ENCODE peak calls at places on chromosomes 2 and 18, in eight cellular contexts. One of them, this sample, is unnamed.

GRCh38 chr2:43168016-43168369 is 58.4 kb downstream of the ZFP36L2 start:
- DNase-seq in activated CD4-positive, alpha-beta memory T cell treated with anti-CD3 and anti-CD28 coated beads for 36 hours: no peak
- DNase-seq in T-cell: no peak
- DNase-seq in NCI-H1092: no peak
- DNase-seq in BE2C: no peak
- DNase-seq in ELR: no peak
- DNase-seq in activated CD4-positive, alpha-beta T cell treated with anti-CD3 and anti-CD28 coated beads, Interleukin-2, amount 10 ng/mL, durations not matched to agents 24 days and 14 days: no peak
- DNase-seq in fibroblast of pulmonary artery: no peak
- DNase-seq in this sample: no peak

GRCh38 chr2:232385660-232386489 is 7.3 kb downstream of the ALPP start:
- DNase-seq in ELR: peak
- DNase-seq in NCI-H1092: no peak
- DNase-seq in fibroblast of pulmonary artery: peak
- DNase-seq in activated CD4-positive, alpha-beta T cell treated with anti-CD3 and anti-CD28 coated beads, Interleukin-2, amount 10 ng/mL, durations not matched to agents 24 days and 14 days: no peak
- DNase-seq in T-cell: no peak
- DNase-seq in activated CD4-positive, alpha-beta memory T cell treated with anti-CD3 and anti-CD28 coated beads for 36 hours: no peak
- DNase-seq in BE2C: no peak
- DNase-seq in this sample: no peak

GRCh38 chr2:125085904-125086303 is 1060.8 kb downstream of the CNTNAP5 start:
- DNase-seq in BE2C: no peak
- DNase-seq in activated CD4-positive, alpha-beta memory T cell treated with anti-CD3 and anti-CD28 coated beads for 36 hours: no peak
- DNase-seq in ELR: no peak
- DNase-seq in fibroblast of pulmonary artery: no peak
- DNase-seq in NCI-H1092: no peak
- DNase-seq in T-cell: no peak
- DNase-seq in activated CD4-positive, alpha-beta T cell treated with anti-CD3 and anti-CD28 coated beads, Interleukin-2, amount 10 ng/mL, durations not matched to agents 24 days and 14 days: no peak
- DNase-seq in this sample: no peak

GRCh38 chr2:59590802-59591201 is 962.7 kb downstream of the BCL11A start:
- DNase-seq in activated CD4-positive, alpha-beta memory T cell treated with anti-CD3 and anti-CD28 coated beads for 36 hours: no peak
- DNase-seq in BE2C: no peak
- DNase-seq in fibroblast of pulmonary artery: no peak
- DNase-seq in ELR: no peak
- DNase-seq in NCI-H1092: no peak
- DNase-seq in activated CD4-positive, alpha-beta T cell treated with anti-CD3 and anti-CD28 coated beads, Interleukin-2, amount 10 ng/mL, durations not matched to agents 24 days and 14 days: no peak
- DNase-seq in T-cell: no peak
- DNase-seq in this sample: no peak

GRCh38 chr2:152627010-152627957 is 90.0 kb downstream of the PRPF40A start:
- DNase-seq in fibroblast of pulmonary artery: peak
- DNase-seq in activated CD4-positive, alpha-beta T cell treated with anti-CD3 and anti-CD28 coated beads, Interleukin-2, amount 10 ng/mL, durations not matched to agents 24 days and 14 days: no peak
- DNase-seq in T-cell: no peak
- DNase-seq in activated CD4-positive, alpha-beta memory T cell treated with anti-CD3 and anti-CD28 coated beads for 36 hours: no peak
- DNase-seq in NCI-H1092: no peak
- DNase-seq in BE2C: no peak
- DNase-seq in ELR: peak
- DNase-seq in this sample: peak

GRCh38 chr2:5685225-5685624 is 7.0 kb upstream of the SOX11 start:
- DNase-seq in BE2C: no peak
- DNase-seq in activated CD4-positive, alpha-beta T cell treated with anti-CD3 and anti-CD28 coated beads, Interleukin-2, amount 10 ng/mL, durations not matched to agents 24 days and 14 days: no peak
- DNase-seq in NCI-H1092: no peak
- DNase-seq in activated CD4-positive, alpha-beta memory T cell treated with anti-CD3 and anti-CD28 coated beads for 36 hours: no peak
- DNase-seq in T-cell: no peak
- DNase-seq in fibroblast of pulmonary artery: no peak
- DNase-seq in ELR: no peak
- DNase-seq in this sample: no peak

GRCh38 chr18:72849671-72850070 is 18.1 kb downstream of the NETO1 start:
- DNase-seq in activated CD4-positive, alpha-beta memory T cell treated with anti-CD3 and anti-CD28 coated beads for 36 hours: no peak
- DNase-seq in fibroblast of pulmonary artery: no peak
- DNase-seq in activated CD4-positive, alpha-beta T cell treated with anti-CD3 and anti-CD28 coated beads, Interleukin-2, amount 10 ng/mL, durations not matched to agents 24 days and 14 days: no peak
- DNase-seq in T-cell: no peak
- DNase-seq in BE2C: no peak
- DNase-seq in ELR: no peak
- DNase-seq in NCI-H1092: no peak
- DNase-seq in this sample: no peak

GRCh38 chr2:69771461-69771860 is 29.5 kb downstream of the ANXA4 start:
- DNase-seq in BE2C: no peak
- DNase-seq in activated CD4-positive, alpha-beta T cell treated with anti-CD3 and anti-CD28 coated beads, Interleukin-2, amount 10 ng/mL, durations not matched to agents 24 days and 14 days: no peak
- DNase-seq in activated CD4-positive, alpha-beta memory T cell treated with anti-CD3 and anti-CD28 coated beads for 36 hours: no peak
- DNase-seq in ELR: no peak
- DNase-seq in NCI-H1092: no peak
- DNase-seq in fibroblast of pulmonary artery: no peak
- DNase-seq in T-cell: no peak
- DNase-seq in this sample: no peak

GRCh38 chr2:156322103-156322671 is 10.3 kb downstream of the NR4A2 start:
- DNase-seq in ELR: no peak
- DNase-seq in activated CD4-positive, alpha-beta memory T cell treated with anti-CD3 and anti-CD28 coated beads for 36 hours: peak
- DNase-seq in BE2C: no peak
- DNase-seq in activated CD4-positive, alpha-beta T cell treated with anti-CD3 and anti-CD28 coated beads, Interleukin-2, amount 10 ng/mL, durations not matched to agents 24 days and 14 days: peak
- DNase-seq in T-cell: no peak
- DNase-seq in fibroblast of pulmonary artery: peak
- DNase-seq in NCI-H1092: no peak
- DNase-seq in this sample: no peak

GRCh38 chr2:20538308-20539132 is 91.6 kb downstream of the RHOB start:
- DNase-seq in activated CD4-positive, alpha-beta memory T cell treated with anti-CD3 and anti-CD28 coated beads for 36 hours: no peak
- DNase-seq in ELR: no peak
- DNase-seq in fibroblast of pulmonary artery: no peak
- DNase-seq in T-cell: no peak
- DNase-seq in BE2C: peak
- DNase-seq in activated CD4-positive, alpha-beta T cell treated with anti-CD3 and anti-CD28 coated beads, Interleukin-2, amount 10 ng/mL, durations not matched to agents 24 days and 14 days: no peak
- DNase-seq in NCI-H1092: no peak
- DNase-seq in this sample: no peak

GRCh38 chr2:44120428-44120827 is 48.2 kb upstream of the PPM1B start:
- DNase-seq in BE2C: no peak
- DNase-seq in T-cell: no peak
- DNase-seq in activated CD4-positive, alpha-beta T cell treated with anti-CD3 and anti-CD28 coated beads, Interleukin-2, amount 10 ng/mL, durations not matched to agents 24 days and 14 days: peak
- DNase-seq in fibroblast of pulmonary artery: peak
- DNase-seq in ELR: peak
- DNase-seq in activated CD4-positive, alpha-beta memory T cell treated with anti-CD3 and anti-CD28 coated beads for 36 hours: peak
- DNase-seq in NCI-H1092: no peak
- DNase-seq in this sample: peak

GRCh38 chr2:75606851-75607798 is 39.5 kb upstream of the MRPL19 start:
- DNase-seq in T-cell: no peak
- DNase-seq in fibroblast of pulmonary artery: peak
- DNase-seq in NCI-H1092: no peak
- DNase-seq in activated CD4-positive, alpha-beta memory T cell treated with anti-CD3 and anti-CD28 coated beads for 36 hours: no peak
- DNase-seq in ELR: peak
- DNase-seq in BE2C: no peak
- DNase-seq in activated CD4-positive, alpha-beta T cell treated with anti-CD3 and anti-CD28 coated beads, Interleukin-2, amount 10 ng/mL, durations not matched to agents 24 days and 14 days: peak
- DNase-seq in this sample: peak

GRCh38 chr2:201618744-201619654 is 24.3 kb downstream of the TMEM237 start:
- DNase-seq in fibroblast of pulmonary artery: peak
- DNase-seq in activated CD4-positive, alpha-beta T cell treated with anti-CD3 and anti-CD28 coated beads, Interleukin-2, amount 10 ng/mL, durations not matched to agents 24 days and 14 days: no peak
- DNase-seq in NCI-H1092: no peak
- DNase-seq in BE2C: no peak
- DNase-seq in T-cell: no peak
- DNase-seq in activated CD4-positive, alpha-beta memory T cell treated with anti-CD3 and anti-CD28 coated beads for 36 hours: no peak
- DNase-seq in ELR: peak
- DNase-seq in this sample: peak

GRCh38 chr2:169118060-169118459 is 48.7 kb downstream of the DHRS9 start:
- DNase-seq in ELR: no peak
- DNase-seq in T-cell: no peak
- DNase-seq in fibroblast of pulmonary artery: no peak
- DNase-seq in NCI-H1092: no peak
- DNase-seq in activated CD4-positive, alpha-beta T cell treated with anti-CD3 and anti-CD28 coated beads, Interleukin-2, amount 10 ng/mL, durations not matched to agents 24 days and 14 days: no peak
- DNase-seq in activated CD4-positive, alpha-beta memory T cell treated with anti-CD3 and anti-CD28 coated beads for 36 hours: no peak
- DNase-seq in BE2C: no peak
- DNase-seq in this sample: no peak

GRCh38 chr2:27262379-27263286 is at the start of gene SLC30A3:
- DNase-seq in T-cell: peak
- DNase-seq in BE2C: peak
- DNase-seq in NCI-H1092: no peak
- DNase-seq in activated CD4-positive, alpha-beta T cell treated with anti-CD3 and anti-CD28 coated beads, Interleukin-2, amount 10 ng/mL, durations not matched to agents 24 days and 14 days: peak
- DNase-seq in fibroblast of pulmonary artery: no peak
- DNase-seq in activated CD4-positive, alpha-beta memory T cell treated with anti-CD3 and anti-CD28 coated beads for 36 hours: peak
- DNase-seq in ELR: peak
- DNase-seq in this sample: peak

GRCh38 chr2:41937921-41938708 is 109.7 kb upstream of the PKDCC start:
- DNase-seq in T-cell: no peak
- DNase-seq in activated CD4-positive, alpha-beta memory T cell treated with anti-CD3 and anti-CD28 coated beads for 36 hours: no peak
- DNase-seq in NCI-H1092: no peak
- DNase-seq in BE2C: peak
- DNase-seq in fibroblast of pulmonary artery: peak
- DNase-seq in activated CD4-positive, alpha-beta T cell treated with anti-CD3 and anti-CD28 coated beads, Interleukin-2, amount 10 ng/mL, durations not matched to agents 24 days and 14 days: no peak
- DNase-seq in ELR: no peak
- DNase-seq in this sample: no peak

GRCh38 chr18:36471393-36471792 is 173.9 kb downstream of the FHOD3 start:
- DNase-seq in T-cell: no peak
- DNase-seq in fibroblast of pulmonary artery: no peak
- DNase-seq in activated CD4-positive, alpha-beta memory T cell treated with anti-CD3 and anti-CD28 coated beads for 36 hours: no peak
- DNase-seq in ELR: no peak
- DNase-seq in NCI-H1092: no peak
- DNase-seq in BE2C: no peak
- DNase-seq in activated CD4-positive, alpha-beta T cell treated with anti-CD3 and anti-CD28 coated beads, Interleukin-2, amount 10 ng/mL, durations not matched to agents 24 days and 14 days: no peak
- DNase-seq in this sample: no peak

GRCh38 chr2:209473930-209474419 is 50.1 kb downstream of the MAP2 start:
- DNase-seq in activated CD4-positive, alpha-beta T cell treated with anti-CD3 and anti-CD28 coated beads, Interleukin-2, amount 10 ng/mL, durations not matched to agents 24 days and 14 days: no peak
- DNase-seq in T-cell: no peak
- DNase-seq in ELR: peak
- DNase-seq in NCI-H1092: no peak
- DNase-seq in BE2C: no peak
- DNase-seq in fibroblast of pulmonary artery: peak
- DNase-seq in activated CD4-positive, alpha-beta memory T cell treated with anti-CD3 and anti-CD28 coated beads for 36 hours: no peak
- DNase-seq in this sample: peak

GRCh38 chr18:58392336-58393000 is 236.4 kb downstream of the ALPK2 start:
- DNase-seq in activated CD4-positive, alpha-beta T cell treated with anti-CD3 and anti-CD28 coated beads, Interleukin-2, amount 10 ng/mL, durations not matched to agents 24 days and 14 days: no peak
- DNase-seq in fibroblast of pulmonary artery: peak
- DNase-seq in NCI-H1092: no peak
- DNase-seq in ELR: peak
- DNase-seq in T-cell: no peak
- DNase-seq in BE2C: no peak
- DNase-seq in activated CD4-positive, alpha-beta memory T cell treated with anti-CD3 and anti-CD28 coated beads for 36 hours: no peak
- DNase-seq in this sample: no peak

GRCh38 chr2:21891191-21891590 is 767.4 kb downstream of the TDRD15 start:
- DNase-seq in NCI-H1092: no peak
- DNase-seq in BE2C: no peak
- DNase-seq in ELR: no peak
- DNase-seq in activated CD4-positive, alpha-beta memory T cell treated with anti-CD3 and anti-CD28 coated beads for 36 hours: no peak
- DNase-seq in T-cell: no peak
- DNase-seq in fibroblast of pulmonary artery: no peak
- DNase-seq in activated CD4-positive, alpha-beta T cell treated with anti-CD3 and anti-CD28 coated beads, Interleukin-2, amount 10 ng/mL, durations not matched to agents 24 days and 14 days: no peak
- DNase-seq in this sample: no peak

GRCh38 chr2:217637268-217637615 is 365.6 kb downstream of the TNS1 start:
- DNase-seq in ELR: no peak
- DNase-seq in BE2C: peak
- DNase-seq in activated CD4-positive, alpha-beta memory T cell treated with anti-CD3 and anti-CD28 coated beads for 36 hours: no peak
- DNase-seq in fibroblast of pulmonary artery: no peak
- DNase-seq in NCI-H1092: no peak
- DNase-seq in T-cell: no peak
- DNase-seq in activated CD4-positive, alpha-beta T cell treated with anti-CD3 and anti-CD28 coated beads, Interleukin-2, amount 10 ng/mL, durations not matched to agents 24 days and 14 days: no peak
- DNase-seq in this sample: no peak

GRCh38 chr2:20596973-20597867 is 53.7 kb downstream of the HS1BP3 start:
- DNase-seq in BE2C: no peak
- DNase-seq in activated CD4-positive, alpha-beta T cell treated with anti-CD3 and anti-CD28 coated beads, Interleukin-2, amount 10 ng/mL, durations not matched to agents 24 days and 14 days: no peak
- DNase-seq in fibroblast of pulmonary artery: peak
- DNase-seq in NCI-H1092: no peak
- DNase-seq in T-cell: no peak
- DNase-seq in activated CD4-positive, alpha-beta memory T cell treated with anti-CD3 and anti-CD28 coated beads for 36 hours: no peak
- DNase-seq in ELR: no peak
- DNase-seq in this sample: no peak

GRCh38 chr2:39215545-39215944 is 28.2 kb downstream of the CDKL4 start:
- DNase-seq in activated CD4-positive, alpha-beta memory T cell treated with anti-CD3 and anti-CD28 coated beads for 36 hours: no peak
- DNase-seq in BE2C: no peak
- DNase-seq in activated CD4-positive, alpha-beta T cell treated with anti-CD3 and anti-CD28 coated beads, Interleukin-2, amount 10 ng/mL, durations not matched to agents 24 days and 14 days: peak
- DNase-seq in T-cell: no peak
- DNase-seq in ELR: no peak
- DNase-seq in NCI-H1092: no peak
- DNase-seq in fibroblast of pulmonary artery: no peak
- DNase-seq in this sample: no peak

GRCh38 chr2:134636714-134637113 is 82.1 kb downstream of the TMEM163 start:
- DNase-seq in T-cell: no peak
- DNase-seq in NCI-H1092: no peak
- DNase-seq in activated CD4-positive, alpha-beta memory T cell treated with anti-CD3 and anti-CD28 coated beads for 36 hours: no peak
- DNase-seq in fibroblast of pulmonary artery: no peak
- DNase-seq in ELR: no peak
- DNase-seq in BE2C: no peak
- DNase-seq in activated CD4-positive, alpha-beta T cell treated with anti-CD3 and anti-CD28 coated beads, Interleukin-2, amount 10 ng/mL, durations not matched to agents 24 days and 14 days: no peak
- DNase-seq in this sample: no peak

GRCh38 chr2:42200534-42201227 is 31.5 kb downstream of the EML4 start:
- DNase-seq in ELR: peak
- DNase-seq in BE2C: no peak
- DNase-seq in activated CD4-positive, alpha-beta T cell treated with anti-CD3 and anti-CD28 coated beads, Interleukin-2, amount 10 ng/mL, durations not matched to agents 24 days and 14 days: no peak
- DNase-seq in NCI-H1092: no peak
- DNase-seq in T-cell: no peak
- DNase-seq in activated CD4-positive, alpha-beta memory T cell treated with anti-CD3 and anti-CD28 coated beads for 36 hours: no peak
- DNase-seq in fibroblast of pulmonary artery: peak
- DNase-seq in this sample: no peak

GRCh38 chr18:649341-649740 is 8.1 kb upstream of the TYMS start:
- DNase-seq in BE2C: no peak
- DNase-seq in NCI-H1092: no peak
- DNase-seq in T-cell: no peak
- DNase-seq in ELR: peak
- DNase-seq in activated CD4-positive, alpha-beta T cell treated with anti-CD3 and anti-CD28 coated beads, Interleukin-2, amount 10 ng/mL, durations not matched to agents 24 days and 14 days: no peak
- DNase-seq in activated CD4-positive, alpha-beta memory T cell treated with anti-CD3 and anti-CD28 coated beads for 36 hours: no peak
- DNase-seq in fibroblast of pulmonary artery: no peak
- DNase-seq in this sample: peak

GRCh38 chr2:134976074-134976702 is 57.6 kb downstream of the CCNT2 start:
- DNase-seq in BE2C: no peak
- DNase-seq in ELR: no peak
- DNase-seq in T-cell: no peak
- DNase-seq in NCI-H1092: no peak
- DNase-seq in fibroblast of pulmonary artery: peak
- DNase-seq in activated CD4-positive, alpha-beta T cell treated with anti-CD3 and anti-CD28 coated beads, Interleukin-2, amount 10 ng/mL, durations not matched to agents 24 days and 14 days: no peak
- DNase-seq in activated CD4-positive, alpha-beta memory T cell treated with anti-CD3 and anti-CD28 coated beads for 36 hours: no peak
- DNase-seq in this sample: no peak

This sample was measured in bronchial epithelial cell.